ENCODE peak calls at places on chromosomes 16 and 17, in five cellular contexts. M, A, Q, R and X are unnamed samples.

GRCh38 chr17:37714897-37715296 is 30.0 kb downstream of the HNF1B start:
- DNase-seq in Q (no peak), R (no peak), M (no peak), A (no peak), X (no peak)

GRCh38 chr17:58328195-58329034 is at the start of gene TSPOAP1:
- DNase-seq in A (no peak), R (peak), Q (no peak), M (no peak), X (no peak)

GRCh38 chr17:67435122-67435521 is 58.0 kb downstream of the PITPNC1 start:
- DNase-seq in A (no peak), R (no peak), M (no peak), Q (no peak), X (peak)

GRCh38 chr17:4738136-4739121 is 1.2 kb upstream of the ZMYND15 start:
- DNase-seq in R (peak), A (no peak), M (no peak), Q (peak), X (no peak)

GRCh38 chr16:27746076-27746855 is 196.3 kb downstream of the KATNIP start:
- DNase-seq in A (no peak), R (no peak), M (no peak), Q (no peak), X (no peak)

GRCh38 chr16:88497561-88498420 is 44.7 kb downstream of the ZFPM1 start:
- DNase-seq in A (no peak), M (no peak), Q (no peak), R (no peak), X (no peak)

GRCh38 chr17:14886200-14886739 is 378.9 kb downstream of the PMP22 start:
- DNase-seq in Q (peak), R (peak), M (no peak), A (no peak), X (peak)

GRCh38 chr16:82412770-82413169 is 214.0 kb upstream of the CDH13 start:
- DNase-seq in Q (no peak), A (no peak), M (no peak), R (no peak), X (no peak)

GRCh38 chr17:81422776-81423697 is 27.8 kb downstream of the BAHCC1 start:
- DNase-seq in R (no peak), A (no peak), M (no peak), Q (peak), X (peak)

GRCh38 chr16:87138868-87139267 is 178.3 kb downstream of the C16orf95 start:
- DNase-seq in A (no peak), M (no peak), Q (no peak), R (no peak), X (no peak)

GRCh38 chr17:29973005-29973404 is 31.6 kb downstream of the EFCAB5 start:
- DNase-seq in R (no peak), A (no peak), M (no peak), Q (no peak), X (no peak)

GRCh38 chr17:80124351-80124981 is 22.5 kb downstream of the EIF4A3 start:
- DNase-seq in R (peak), M (no peak), Q (no peak), A (no peak), X (peak)

GRCh38 chr17:37770631-37771518 is 26.0 kb upstream of the HNF1B start:
- DNase-seq in M (peak), Q (peak), A (peak), R (peak), X (peak)

GRCh38 chr17:45841883-45842525 is 2.7 kb upstream of the SPPL2C start:
- DNase-seq in R (no peak), A (no peak), Q (no peak), M (no peak), X (no peak)

GRCh38 chr17:67245073-67245693 is at the start of gene HELZ:
- DNase-seq in M (peak), Q (peak), A (peak), R (peak), X (peak)

GRCh38 chr17:66690166-66690565 is 144.8 kb upstream of the CACNG5 start:
- DNase-seq in M (no peak), R (no peak), A (no peak), Q (no peak), X (no peak)

GRCh38 chr17:82198092-82198491 is 14.6 kb downstream of the CCDC57 start:
- DNase-seq in A (no peak), M (no peak), R (no peak), Q (no peak), X (no peak)

GRCh38 chr17:8227238-8227581 is 16.8 kb upstream of the AURKB start:
- DNase-seq in Q (no peak), A (no peak), R (no peak), M (no peak), X (no peak)

GRCh38 chr17:17757391-17757791 is 76.1 kb downstream of the RAI1 start:
- DNase-seq in Q (no peak), R (no peak), A (no peak), M (peak), X (no peak)

GRCh38 chr16:67190041-67190440 is at the start of gene EXOC3L1:
- DNase-seq in Q (no peak), R (peak), M (no peak), A (no peak), X (no peak)

GRCh38 chr17:57275365-57275764 is 19.0 kb downstream of the MSI2 start:
- DNase-seq in A (no peak), M (no peak), Q (no peak), R (no peak), X (no peak)

GRCh38 chr16:64654137-64654652 is 467.7 kb downstream of the CDH11 start:
- DNase-seq in M (no peak), A (no peak), R (no peak), Q (no peak), X (no peak)

GRCh38 chr17:50211249-50212120 is 10.1 kb upstream of the COL1A1 start:
- DNase-seq in Q (no peak), A (no peak), R (no peak), M (no peak), X (no peak)

GRCh38 chr16:10616744-10617640 is 36.6 kb upstream of the EMP2 start:
- DNase-seq in A (no peak), R (peak), M (no peak), Q (peak), X (peak)

GRCh38 chr17:66143657-66144282 is 48.2 kb downstream of the CEP112 start:
- DNase-seq in A (no peak), Q (no peak), M (no peak), R (no peak), X (no peak)

GRCh38 chr17:63277629-63278028 is 168.5 kb downstream of the CYB561 start:
- DNase-seq in A (no peak), R (no peak), M (no peak), Q (no peak), X (no peak)

GRCh38 chr17:50055426-50056216 is at the start of gene ITGA3:
- DNase-seq in M (peak), R (peak), Q (peak), A (peak), X (no peak)